ENCODE peak calls at places on chromosomes 1 and 21, in six cellular contexts. One of them, this sample, is unnamed.

GRCh38 chr1:4346141-4346540 is 308.3 kb upstream of the AJAP1 start:
- DNase-seq in GM12891: no peak
- DNase-seq in HepG2: no peak
- DNase-seq in K562: no peak
- DNase-seq in H1: no peak
- DNase-seq in GM12878: no peak
- DNase-seq in this sample: no peak

GRCh38 chr1:92907949-92908684 is 53.1 kb downstream of the DIPK1A start:
- DNase-seq in GM12891: no peak
- DNase-seq in HepG2: no peak
- DNase-seq in K562: no peak
- DNase-seq in H1: no peak
- DNase-seq in GM12878: no peak
- DNase-seq in this sample: no peak

GRCh38 chr1:76267631-76268030 is 193.1 kb downstream of the ST6GALNAC3 start:
- DNase-seq in GM12891: no peak
- DNase-seq in HepG2: no peak
- DNase-seq in K562: no peak
- DNase-seq in H1: no peak
- DNase-seq in GM12878: no peak
- DNase-seq in this sample: no peak

GRCh38 chr1:246043556-246043955 is 463.5 kb downstream of the SMYD3 start:
- DNase-seq in GM12891: no peak
- DNase-seq in HepG2: no peak
- DNase-seq in K562: no peak
- DNase-seq in H1: no peak
- DNase-seq in GM12878: no peak
- DNase-seq in this sample: no peak

GRCh38 chr1:229507502-229507901 is 639 bp downstream of the NUP133 start:
- DNase-seq in GM12891: no peak
- DNase-seq in HepG2: no peak
- DNase-seq in K562: no peak
- DNase-seq in H1: no peak
- DNase-seq in GM12878: no peak
- DNase-seq in this sample: no peak

GRCh38 chr1:94714152-94714551 is 106.0 kb upstream of the SLC44A3 start:
- DNase-seq in GM12891: no peak
- DNase-seq in HepG2: no peak
- DNase-seq in K562: no peak
- DNase-seq in H1: no peak
- DNase-seq in GM12878: no peak
- DNase-seq in this sample: no peak

GRCh38 chr1:19336543-19336942 is 24.4 kb downstream of the SLC66A1 start:
- DNase-seq in GM12891: no peak
- DNase-seq in HepG2: no peak
- DNase-seq in K562: no peak
- DNase-seq in H1: no peak
- DNase-seq in GM12878: no peak
- DNase-seq in this sample: no peak

GRCh38 chr1:119766374-119766794 is 2.3 kb downstream of the HMGCS2 start:
- DNase-seq in GM12891: no peak
- DNase-seq in HepG2: peak
- DNase-seq in K562: no peak
- DNase-seq in H1: no peak
- DNase-seq in GM12878: no peak
- DNase-seq in this sample: no peak

GRCh38 chr21:41926068-41926806 is 27.6 kb downstream of the C2CD2 start:
- DNase-seq in GM12891: no peak
- DNase-seq in HepG2: peak
- DNase-seq in K562: no peak
- DNase-seq in H1: peak
- DNase-seq in GM12878: peak
- DNase-seq in this sample: no peak

GRCh38 chr1:230066036-230066435 is 1.0 kb upstream of the GALNT2 start:
- DNase-seq in GM12891: no peak
- DNase-seq in HepG2: no peak
- DNase-seq in K562: no peak
- DNase-seq in H1: no peak
- DNase-seq in GM12878: no peak
- DNase-seq in this sample: no peak

GRCh38 chr1:207997486-207998268 is 86.8 kb upstream of the CD34 start:
- DNase-seq in GM12891: peak
- DNase-seq in HepG2: peak
- DNase-seq in K562: peak
- DNase-seq in H1: no peak
- DNase-seq in GM12878: no peak
- DNase-seq in this sample: peak

GRCh38 chr1:192747305-192747704 is 61.5 kb upstream of the RGS2 start:
- DNase-seq in GM12891: no peak
- DNase-seq in HepG2: no peak
- DNase-seq in K562: no peak
- DNase-seq in H1: no peak
- DNase-seq in GM12878: no peak
- DNase-seq in this sample: no peak

GRCh38 chr1:1024421-1025415 is 4.8 kb downstream of the AGRN start:
- DNase-seq in GM12891: no peak
- DNase-seq in HepG2: peak
- DNase-seq in K562: no peak
- DNase-seq in H1: no peak
- DNase-seq in GM12878: no peak
- DNase-seq in this sample: no peak

GRCh38 chr1:21100496-21100895 is 76.2 kb downstream of the EIF4G3 start:
- DNase-seq in GM12891: no peak
- DNase-seq in HepG2: no peak
- DNase-seq in K562: no peak
- DNase-seq in H1: no peak
- DNase-seq in GM12878: no peak
- DNase-seq in this sample: no peak

GRCh38 chr1:207520946-207521345 is 25.0 kb downstream of the CR1 start:
- DNase-seq in GM12891: no peak
- DNase-seq in HepG2: no peak
- DNase-seq in K562: peak
- DNase-seq in H1: no peak
- DNase-seq in GM12878: no peak
- DNase-seq in this sample: no peak

GRCh38 chr1:183493540-183494245 is 21.4 kb downstream of the SMG7 start:
- DNase-seq in GM12891: no peak
- DNase-seq in HepG2: no peak
- DNase-seq in K562: peak
- DNase-seq in H1: no peak
- DNase-seq in GM12878: no peak
- DNase-seq in this sample: no peak

GRCh38 chr1:214402583-214403216 is 121.7 kb downstream of the SMYD2 start:
- DNase-seq in GM12891: no peak
- DNase-seq in HepG2: no peak
- DNase-seq in K562: no peak
- DNase-seq in H1: no peak
- DNase-seq in GM12878: no peak
- DNase-seq in this sample: no peak

GRCh38 chr1:7501259-7501560 is 269.9 kb upstream of the VAMP3 start:
- DNase-seq in GM12891: no peak
- DNase-seq in HepG2: no peak
- DNase-seq in K562: no peak
- DNase-seq in H1: no peak
- DNase-seq in GM12878: no peak
- DNase-seq in this sample: no peak

GRCh38 chr1:165306543-165307434 is 49.7 kb downstream of the LMX1A start:
- DNase-seq in GM12891: no peak
- DNase-seq in HepG2: no peak
- DNase-seq in K562: no peak
- DNase-seq in H1: no peak
- DNase-seq in GM12878: no peak
- DNase-seq in this sample: no peak

GRCh38 chr1:116682641-116683221 is 15.2 kb upstream of the IGSF3 start:
- DNase-seq in GM12891: no peak
- DNase-seq in HepG2: no peak
- DNase-seq in K562: peak
- DNase-seq in H1: no peak
- DNase-seq in GM12878: no peak
- DNase-seq in this sample: no peak

GRCh38 chr1:116679828-116680628 is 12.5 kb upstream of the IGSF3 start:
- DNase-seq in GM12891: no peak
- DNase-seq in HepG2: no peak
- DNase-seq in K562: peak
- DNase-seq in H1: no peak
- DNase-seq in GM12878: no peak
- DNase-seq in this sample: no peak

GRCh38 chr1:116681343-116681899 is 13.9 kb upstream of the IGSF3 start:
- DNase-seq in GM12891: no peak
- DNase-seq in HepG2: no peak
- DNase-seq in K562: no peak
- DNase-seq in H1: no peak
- DNase-seq in GM12878: no peak
- DNase-seq in this sample: no peak

GRCh38 chr1:116679091-116679827 is 11.7 kb upstream of the IGSF3 start:
- DNase-seq in GM12891: no peak
- DNase-seq in HepG2: no peak
- DNase-seq in K562: peak
- DNase-seq in H1: no peak
- DNase-seq in GM12878: no peak
- DNase-seq in this sample: no peak

DNA sequence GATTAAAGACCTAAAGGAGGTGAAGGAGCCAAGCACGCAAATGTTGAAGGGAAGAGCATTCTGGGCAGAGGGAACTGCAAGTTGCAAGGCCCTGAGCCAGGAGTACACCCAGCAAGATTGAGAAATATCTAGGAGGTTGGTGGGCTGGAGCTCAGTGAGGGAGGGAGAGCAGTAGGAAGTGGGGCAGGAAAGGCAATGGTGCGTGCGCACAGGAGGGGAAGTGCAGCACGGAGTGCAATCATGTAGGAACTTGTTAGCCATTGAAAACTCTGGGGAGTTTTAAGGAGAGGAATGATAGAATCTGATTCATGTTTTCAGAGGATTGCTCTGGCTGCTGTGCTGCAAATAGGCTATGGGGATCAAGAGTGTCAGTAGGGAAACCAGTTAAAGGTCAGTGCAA is 13.2 kb upstream of the IGSF3 start:
- DNase-seq in GM12891: no peak
- DNase-seq in HepG2: no peak
- DNase-seq in K562: no peak
- DNase-seq in H1: no peak
- DNase-seq in GM12878: no peak
- DNase-seq in this sample: no peak
- TF ChIP-seq TAF1 in GM12891: no peak
- TF ChIP-seq TAF1 in HepG2: no peak
- TF ChIP-seq TAF1 in K562: no peak
- TF ChIP-seq TAF1 in H1: no peak
- TF ChIP-seq TAF1 in GM12878: no peak
- TF ChIP-seq TAF1 in this sample: no peak

GRCh38 chr1:198935371-198935921 is 296.6 kb downstream of the PTPRC start:
- DNase-seq in GM12891: no peak
- DNase-seq in HepG2: peak
- DNase-seq in K562: peak
- DNase-seq in H1: no peak
- DNase-seq in GM12878: peak
- DNase-seq in this sample: no peak

GRCh38 chr1:198934414-198934813 is 295.6 kb downstream of the PTPRC start:
- DNase-seq in GM12891: no peak
- DNase-seq in HepG2: no peak
- DNase-seq in K562: no peak
- DNase-seq in H1: no peak
- DNase-seq in GM12878: no peak
- DNase-seq in this sample: no peak

GRCh38 chr1:198936371-198937083 is 297.7 kb downstream of the PTPRC start:
- DNase-seq in GM12891: no peak
- DNase-seq in HepG2: no peak
- DNase-seq in K562: no peak
- DNase-seq in H1: no peak
- DNase-seq in GM12878: no peak
- DNase-seq in this sample: no peak

GRCh38 chr1:198933506-198933905 is 294.7 kb downstream of the PTPRC start:
- DNase-seq in GM12891: no peak
- DNase-seq in HepG2: no peak
- DNase-seq in K562: no peak
- DNase-seq in H1: no peak
- DNase-seq in GM12878: no peak
- DNase-seq in this sample: no peak

DNA sequence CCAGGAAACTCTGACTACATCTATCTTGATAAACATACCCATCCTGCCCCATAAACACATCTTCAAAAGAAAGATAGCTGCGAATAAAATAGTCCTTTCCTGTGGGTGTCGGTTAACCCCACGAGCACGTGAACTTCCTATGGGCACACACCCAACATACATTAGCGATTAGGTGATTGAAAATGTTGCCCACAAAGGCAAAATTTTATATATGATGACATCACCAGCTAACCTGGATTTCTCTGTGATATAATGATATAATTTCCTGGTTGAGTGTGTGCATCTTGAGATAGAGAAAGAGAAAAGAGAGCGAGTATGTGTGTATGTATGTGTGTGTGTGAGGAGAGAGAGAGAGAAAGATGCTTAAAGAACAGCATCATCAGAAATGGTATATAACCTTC is 296.1 kb downstream of the PTPRC start:
- DNase-seq in GM12891: no peak
- DNase-seq in HepG2: no peak
- DNase-seq in K562: no peak
- DNase-seq in H1: no peak
- DNase-seq in GM12878: peak
- DNase-seq in this sample: no peak
- TF ChIP-seq POLR2A in GM12891: peak
- TF ChIP-seq POLR2A in HepG2: no peak
- TF ChIP-seq POLR2A in K562: no peak
- TF ChIP-seq POLR2A in H1: no peak
- TF ChIP-seq POLR2A in GM12878: no peak
- TF ChIP-seq POLR2A in this sample: no peak

GRCh38 chr1:219506337-219506944 is 106.5 kb downstream of the ZC3H11B start:
- DNase-seq in GM12891: no peak
- DNase-seq in HepG2: no peak
- DNase-seq in K562: no peak
- DNase-seq in H1: no peak
- DNase-seq in GM12878: no peak
- DNase-seq in this sample: no peak
- TF ChIP-seq POLR2AphosphoS5 in GM12891: no peak
- TF ChIP-seq POLR2AphosphoS5 in HepG2: no peak
- TF ChIP-seq POLR2AphosphoS5 in K562: no peak
- TF ChIP-seq POLR2AphosphoS5 in H1: no peak
- TF ChIP-seq POLR2AphosphoS5 in GM12878: no peak
- TF ChIP-seq POLR2AphosphoS5 in this sample: no peak

DNA sequence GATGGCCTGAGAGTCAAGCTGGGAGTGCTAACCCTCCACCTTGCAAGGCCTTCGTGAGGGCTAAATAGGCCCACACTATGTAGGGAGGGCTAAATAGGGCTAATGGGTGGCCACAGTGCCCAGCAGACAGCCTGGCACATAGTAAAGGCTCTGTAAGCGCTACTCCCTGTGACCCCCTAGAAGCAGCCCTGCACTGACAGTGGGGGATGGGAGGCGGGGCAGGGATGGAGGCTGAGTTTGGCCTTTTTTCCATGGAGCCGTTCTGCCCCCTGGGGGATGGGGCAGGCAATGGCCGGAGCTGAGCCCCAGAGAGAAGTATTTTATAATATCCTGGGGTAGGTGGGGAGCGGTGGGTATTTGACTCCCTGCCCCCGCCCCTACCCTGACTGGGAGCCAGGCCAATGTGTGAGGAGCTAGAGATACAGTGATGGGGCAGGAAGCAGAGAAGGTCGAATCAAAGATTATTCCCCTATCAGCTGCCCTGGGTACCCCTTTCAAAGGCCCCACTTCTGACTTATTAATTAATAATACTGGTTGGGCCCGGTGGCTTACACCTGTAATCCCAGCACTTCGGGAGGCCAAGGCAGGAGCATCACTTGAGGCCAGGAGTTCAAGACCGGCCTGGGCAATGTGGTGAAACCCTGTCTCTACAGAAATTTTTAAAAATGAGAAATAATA is 42.3 kb downstream of the LACTBL1 start:
- DNase-seq in GM12891: peak
- DNase-seq in HepG2: peak
- DNase-seq in K562: peak
- DNase-seq in H1: peak
- DNase-seq in GM12878: no peak
- DNase-seq in this sample: peak
- TF ChIP-seq TAF1 in GM12891: no peak
- TF ChIP-seq TAF1 in HepG2: no peak
- TF ChIP-seq TAF1 in K562: no peak
- TF ChIP-seq TAF1 in H1: no peak
- TF ChIP-seq TAF1 in GM12878: no peak
- TF ChIP-seq TAF1 in this sample: no peak